ENCODE peak calls at places on chromosome 20, in eight cellular contexts. G, Q, N, L, R, M, B and F are unnamed samples.

GRCh38 chr20:17969884-17970409 is 1.1 kb downstream of the MGME1 start:
- DNase-seq in M (peak; percentile 71), B (no peak), R (no peak), N (peak; percentile 28), L (peak; percentile 57), Q (peak; percentile 36), G (no peak), F (peak; percentile 34)

GRCh38 chr20:60463798-60464197 is 505.6 kb downstream of the CDH26 start:
- DNase-seq in N (no peak), L (no peak), B (no peak), M (no peak), R (no peak), G (no peak), Q (no peak), F (no peak)

GRCh38 chr20:5734559-5735137 is 15.6 kb upstream of the SHLD1 start:
- DNase-seq in L (no peak), Q (no peak), B (no peak), N (no peak), R (no peak), M (no peak), G (no peak), F (no peak)

GRCh38 chr20:8132632-8133587 is 844 bp downstream of the PLCB1 start:
- DNase-seq in R (no peak), M (no peak), N (peak; percentile 67), Q (peak; percentile 20), G (no peak), L (no peak), B (no peak), F (no peak)

GRCh38 chr20:62652051-62652893 is 10.0 kb downstream of the SLCO4A1 start:
- DNase-seq in G (peak; percentile 85), B (peak; percentile 33), Q (peak; percentile 94), N (peak; percentile 94), L (peak; percentile 79), R (peak; percentile 98), M (peak; percentile 90), F (peak; percentile 91)

GRCh38 chr20:62603021-62603906 is 39.0 kb upstream of the SLCO4A1 start:
- DNase-seq in G (no peak), R (no peak), L (no peak), N (peak; percentile 97), Q (peak; percentile 44), B (no peak), M (no peak), F (no peak)

GRCh38 chr20:21102252-21102609 is 3.9 kb downstream of the LINC00237 start:
- DNase-seq in N (no peak), Q (no peak), G (no peak), B (no peak), L (no peak), M (no peak), R (peak; percentile 81), F (no peak)

GRCh38 chr20:17931513-17931912 is 37.1 kb downstream of the SNX5 start:
- DNase-seq in N (no peak), Q (no peak), R (no peak), B (no peak), L (no peak), M (no peak), G (no peak), F (no peak)

GRCh38 chr20:20411382-20411781 is 43.5 kb downstream of the INSM1 start:
- DNase-seq in R (no peak), N (no peak), L (no peak), G (no peak), M (no peak), B (no peak), Q (no peak), F (no peak)

GRCh38 chr20:48791666-48792071 is 36.1 kb downstream of the PREX1 start:
- DNase-seq in N (no peak), G (no peak), L (no peak), M (no peak), B (no peak), Q (no peak), R (no peak), F (no peak)

GRCh38 chr20:62879275-62880146 is 17.9 kb upstream of the TCFL5 start:
- DNase-seq in M (no peak), B (no peak), N (no peak), G (no peak), Q (no peak), L (no peak), R (no peak), F (no peak)

GRCh38 chr20:56627122-56628014 is 1.7 kb upstream of the TFAP2C start:
- DNase-seq in N (no peak), B (no peak), Q (no peak), L (no peak), R (no peak), M (no peak), G (no peak), F (no peak)

GRCh38 chr20:14525439-14525838 is 188.0 kb upstream of the FLRT3 start:
- DNase-seq in N (no peak), G (no peak), B (no peak), L (no peak), M (no peak), R (no peak), Q (no peak), F (no peak)

GRCh38 chr20:57309544-57310115 is 20.0 kb upstream of the SPO11 start:
- DNase-seq in L (no peak), M (no peak), R (no peak), N (no peak), B (no peak), Q (no peak), G (no peak), F (no peak)

GRCh38 chr20:3250091-3250504 is 11.1 kb upstream of the SLC4A11 start:
- DNase-seq in L (peak; percentile 68), G (no peak), N (no peak), Q (no peak), M (peak; percentile 88), R (no peak), B (no peak), F (no peak)

GRCh38 chr20:31723282-31724078 is 812 bp upstream of the BCL2L1 start:
- DNase-seq in Q (peak; percentile 97), G (peak; percentile 83), L (peak; percentile 99), M (peak; percentile 99), B (peak; percentile 95), R (peak; percentile 99), N (peak; percentile 97), F (peak; percentile 99)

GRCh38 chr20:31719644-31720485 is 2.8 kb downstream of the BCL2L1 start:
- DNase-seq in R (no peak), L (peak; percentile 38), N (peak; percentile 51), B (no peak), Q (peak; percentile 42), M (peak; percentile 99), G (no peak), F (no peak)

GRCh38 chr20:31720486-31721407 is 1.9 kb downstream of the BCL2L1 start:
- DNase-seq in B (no peak), N (no peak), Q (peak; percentile 60), M (peak; percentile 94), R (no peak), G (no peak), L (peak; percentile 57), F (no peak)

GRCh38 chr20:31721408-31722332 is 998 bp downstream of the BCL2L1 start:
- DNase-seq in Q (peak; percentile 36), G (no peak), L (peak; percentile 24), B (no peak), M (no peak), R (no peak), N (no peak), F (no peak)

GRCh38 chr20:31722388-31723281 is at the start of gene BCL2L1:
- DNase-seq in R (peak; percentile 95), L (peak; percentile 84), B (peak; percentile 51), M (peak; percentile 88), G (no peak), N (peak; percentile 89), Q (peak; percentile 85), F (peak; percentile 48)
- TF ChIP-seq POLR2A in R (peak; percentile 53), L (peak; percentile 63), B (peak; percentile 40), M (peak; percentile 84), G (peak; percentile 73), N (peak; percentile 82), Q (peak; percentile 74), F (peak; percentile 61)

DNA sequence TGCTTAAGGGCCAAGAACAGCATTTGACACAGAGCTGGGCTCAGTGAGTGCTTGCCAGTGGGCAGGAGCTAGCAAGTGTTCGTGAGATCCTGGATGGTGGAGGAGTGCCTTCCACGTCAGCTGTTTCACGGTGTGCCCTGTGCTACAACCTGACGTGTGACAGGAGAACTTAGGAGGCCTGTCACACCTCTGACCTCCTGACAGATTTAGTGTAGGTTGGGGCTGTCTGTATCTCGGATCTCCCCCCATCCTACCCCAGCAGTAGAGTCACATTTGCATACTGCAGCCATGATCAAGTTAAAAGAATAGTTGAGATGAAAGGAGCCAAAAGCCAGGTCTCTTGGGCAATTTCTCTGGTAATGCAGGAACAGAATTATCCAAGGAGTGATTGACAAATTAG is 200.8 kb upstream of the CHD6 start:
- DNase-seq in B (no peak), N (no peak), G (no peak), M (no peak), L (no peak), R (peak; percentile 60), Q (no peak), F (no peak)
- TF ChIP-seq POLR2AphosphoS5 in B (no peak), N (no peak), G (no peak), M (no peak), L (no peak), R (no peak), Q (no peak), F (no peak)

DNA sequence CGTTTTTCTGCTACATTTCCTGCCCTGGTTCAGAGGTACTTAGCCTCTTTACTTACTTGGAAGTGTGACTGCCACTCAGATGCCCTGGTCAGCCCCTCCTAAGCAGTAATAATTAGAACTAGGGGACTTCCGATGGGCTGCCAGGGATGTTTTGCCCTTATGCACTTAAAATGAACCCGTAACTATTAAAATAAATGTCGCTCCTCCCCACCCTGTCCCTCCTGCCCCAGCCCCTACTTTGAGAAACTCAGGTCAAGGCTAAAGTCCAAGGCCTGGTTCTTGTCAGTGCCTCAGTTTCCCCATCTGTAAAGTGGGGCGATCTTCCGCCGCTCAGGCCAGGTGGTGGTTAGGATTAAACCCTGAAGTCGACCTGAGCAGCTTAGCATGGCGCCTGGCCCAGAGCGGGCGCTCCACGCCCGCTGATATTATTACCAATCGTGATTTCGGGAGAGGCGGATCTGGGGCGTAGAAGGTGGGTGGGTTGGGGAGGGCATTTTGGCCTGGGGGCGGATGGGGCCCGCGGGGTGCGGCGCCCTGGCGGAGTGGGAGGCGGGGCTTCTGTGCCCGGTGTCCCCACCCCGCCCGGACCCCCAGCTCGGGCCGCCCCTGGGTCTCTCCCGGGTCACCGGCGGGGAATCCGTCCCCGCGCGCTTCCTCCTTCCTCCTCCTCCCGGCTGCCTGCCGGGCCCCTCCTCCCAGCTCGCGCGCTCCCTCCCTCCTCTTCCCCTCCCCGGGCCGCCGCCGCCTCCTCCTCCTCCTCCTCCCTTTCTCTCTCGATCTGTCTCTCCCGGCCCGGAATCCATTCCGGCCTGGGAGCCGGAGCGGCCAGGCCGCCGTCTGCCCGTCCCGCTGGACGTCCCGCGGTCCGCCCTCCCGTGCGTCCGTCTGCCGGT is at the start of gene SRC:
- DNase-seq in B (no peak), R (peak; percentile 95), N (peak; percentile 69), Q (peak; percentile 91), G (no peak), M (peak; percentile 74), L (peak; percentile 82), F (peak; percentile 74)
- TF ChIP-seq POLR2A in B (peak; percentile 70), R (no peak), N (no peak), Q (peak; percentile 76), G (peak; percentile 69), M (peak; percentile 81), L (peak; percentile 66), F (peak; percentile 43)

DNA sequence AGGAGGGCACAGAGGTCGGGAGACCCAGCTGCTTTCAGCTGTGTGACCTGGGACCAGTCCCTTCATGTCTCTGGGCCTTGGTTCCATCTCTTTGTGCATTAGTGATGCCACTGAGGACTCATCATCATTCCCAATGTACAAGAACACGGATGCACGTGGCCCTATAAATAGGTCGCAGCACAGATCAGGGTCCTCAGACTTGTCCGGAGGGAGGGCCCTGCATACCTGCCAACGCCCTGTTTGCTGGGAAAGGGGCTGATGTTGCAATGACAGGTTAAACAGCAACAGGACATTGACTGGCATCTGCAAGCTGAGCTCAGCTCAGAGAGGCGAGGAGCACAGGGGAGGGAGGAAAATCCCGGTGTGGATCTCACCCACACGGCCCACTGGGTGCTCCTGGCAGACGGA is 21.8 kb downstream of the TGM2 start:
- DNase-seq in G (no peak), B (no peak), L (no peak), N (no peak), Q (peak; percentile 72), R (no peak), M (peak; percentile 99), F (no peak)
- TF ChIP-seq POLR2AphosphoS5 in G (no peak), B (no peak), L (no peak), N (no peak), Q (no peak), R (no peak), M (peak; percentile 69), F (no peak)